ENCODE peak calls at places on chromosomes 3 and 15, in nine cellular contexts. M is spleen, R is breast epithelium, T is AG09319, P is RWPE1, Q is lower lobe of right lung, E is fibroblast of villous mesenchyme, N is astrocyte, B is neural crest cell. F is an unnamed sample.

GRCh38 chr15:53787349-53787748 is 27.9 kb upstream of the WDR72 start:
- DNase-seq in M (no peak), R (no peak), T (no peak), P (no peak), Q (no peak), E (no peak), N (no peak), B (no peak), F (no peak)

GRCh38 chr15:66389098-66389858 is 2.6 kb downstream of the MAP2K1 start:
- DNase-seq in M (no peak), R (no peak), T (no peak), P (no peak), Q (no peak), E (no peak), N (no peak), B (no peak), F (no peak)

GRCh38 chr3:123342631-123343080 is 106.2 kb downstream of the ADCY5 start:
- DNase-seq in M (peak), R (peak), T (no peak), P (no peak), Q (no peak), E (no peak), N (no peak), B (no peak), F (peak)

GRCh38 chr15:75145027-75145841 is 56.4 kb upstream of the C15orf39 start:
- DNase-seq in M (no peak), R (no peak), T (no peak), P (no peak), Q (no peak), E (no peak), N (no peak), B (no peak), F (no peak)

GRCh38 chr15:94972314-94972713 is 741.0 kb downstream of the MCTP2 start:
- DNase-seq in M (no peak), R (no peak), T (no peak), P (peak), Q (no peak), E (peak), N (peak), B (no peak), F (no peak)

GRCh38 chr15:42796955-42797779 is 60.2 kb upstream of the CDAN1 start:
- DNase-seq in M (no peak), R (no peak), T (no peak), P (peak), Q (no peak), E (no peak), N (no peak), B (no peak), F (no peak)

GRCh38 chr3:37852097-37852496 is 9.6 kb upstream of the CTDSPL start:
- DNase-seq in M (peak), R (no peak), T (no peak), P (peak), Q (no peak), E (peak), N (peak), B (no peak), F (no peak)

GRCh38 chr15:79023918-79024317 is 66.7 kb downstream of the RASGRF1 start:
- DNase-seq in M (no peak), R (no peak), T (no peak), P (no peak), Q (no peak), E (no peak), N (no peak), B (no peak), F (no peak)

GRCh38 chr15:80999623-81000036 is 1.1 kb upstream of the TLNRD1 start:
- DNase-seq in M (peak), R (peak), T (no peak), P (peak), Q (peak), E (no peak), N (no peak), B (no peak), F (peak)

GRCh38 chr3:99895706-99896441 is 78.2 kb downstream of the CMSS1 start:
- DNase-seq in M (no peak), R (no peak), T (no peak), P (peak), Q (no peak), E (peak), N (peak), B (no peak), F (no peak)

GRCh38 chr3:194121881-194122280 is 14.1 kb upstream of the HES1 start:
- DNase-seq in M (no peak), R (no peak), T (no peak), P (peak), Q (no peak), E (peak), N (peak), B (no peak), F (no peak)

GRCh38 chr3:76866729-76867461 is 173.0 kb upstream of the ROBO2 start:
- DNase-seq in M (no peak), R (no peak), T (no peak), P (no peak), Q (no peak), E (no peak), N (no peak), B (no peak), F (no peak)

GRCh38 chr15:32646304-32646703 is 4.8 kb downstream of the SCG5 start:
- DNase-seq in M (no peak), R (no peak), T (no peak), P (no peak), Q (no peak), E (no peak), N (no peak), B (no peak), F (no peak)

GRCh38 chr3:21960033-21960432 is 209.0 kb upstream of the ZNF385D start:
- DNase-seq in M (no peak), R (no peak), T (no peak), P (no peak), Q (no peak), E (no peak), N (no peak), B (no peak), F (no peak)

GRCh38 chr3:188059346-188059745 is 94.6 kb upstream of the LPP start:
- DNase-seq in M (no peak), R (no peak), T (no peak), P (no peak), Q (no peak), E (no peak), N (no peak), B (no peak), F (no peak)

DNA sequence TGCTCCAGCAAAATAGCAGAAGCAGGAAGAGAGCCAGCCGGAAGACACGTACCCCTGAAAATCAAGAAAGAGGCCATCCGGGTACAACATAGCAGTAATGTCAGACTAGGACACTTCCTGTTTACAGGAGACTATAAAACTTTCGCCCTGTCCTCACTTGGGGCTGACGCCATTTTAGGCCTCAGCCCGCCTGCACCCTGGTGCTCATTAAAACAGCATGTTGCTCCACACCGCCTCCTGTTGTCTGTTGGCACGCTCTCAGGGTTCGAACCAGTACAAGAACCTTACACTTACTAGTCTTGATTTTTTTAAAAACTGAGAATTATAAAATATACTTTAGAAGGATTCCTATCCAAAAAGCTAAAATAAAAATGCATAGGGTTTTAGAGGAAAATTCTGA is 159.8 kb upstream of the NR2E3 start:
- DNase-seq in M (no peak), R (no peak), T (no peak), P (no peak), Q (no peak), E (no peak), N (no peak), B (no peak), F (no peak)
- TF ChIP-seq CTCF in M (no peak), R (no peak), T (no peak), P (no peak), Q (no peak), E (no peak), N (no peak), B (no peak), F (no peak)

DNA sequence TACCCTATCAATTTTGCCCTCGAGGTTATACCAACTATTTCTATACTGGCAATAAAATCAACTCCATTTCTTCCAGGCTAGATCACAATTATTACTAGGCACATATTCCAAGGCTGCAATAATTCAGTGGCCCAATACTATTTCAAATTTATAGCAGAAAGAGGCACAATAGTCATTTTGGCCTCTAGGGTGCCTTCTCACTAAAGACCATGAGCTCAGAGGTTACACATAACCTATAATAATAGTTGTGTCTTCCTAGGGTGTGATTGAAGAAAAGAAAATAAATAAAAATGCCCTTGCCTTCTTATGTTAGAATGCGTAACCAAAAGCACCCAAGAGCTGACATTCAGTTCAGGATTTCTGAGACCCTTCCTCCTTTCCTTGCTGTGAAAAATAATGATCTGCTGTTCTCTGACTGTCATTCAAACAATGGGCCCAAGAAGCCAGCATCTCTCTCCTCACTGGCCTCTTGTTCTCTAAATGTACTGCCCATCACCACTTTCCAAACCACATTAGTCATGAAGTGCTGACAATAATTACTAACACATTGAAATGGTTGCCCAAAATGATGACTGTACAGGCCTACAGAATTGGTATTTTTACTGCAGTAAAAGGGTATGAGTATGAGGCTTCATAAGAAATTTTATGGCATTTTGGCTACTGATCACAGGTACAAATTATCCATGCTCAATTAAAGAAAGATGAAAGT is 244.8 kb downstream of the LRRN1 start:
- DNase-seq in M (no peak), R (no peak), T (no peak), P (no peak), Q (no peak), E (no peak), N (peak), B (no peak), F (no peak)
- TF ChIP-seq CTCF in M (no peak), R (no peak), T (no peak), P (no peak), Q (no peak), E (no peak), N (no peak), B (no peak), F (no peak)

GRCh38 chr3:18982920-18983319 is 165.4 kb upstream of the KCNH8 start:
- DNase-seq in M (no peak), R (no peak), T (no peak), P (no peak), Q (no peak), E (no peak), N (no peak), B (no peak), F (no peak)

GRCh38 chr3:18989237-18989812 is 159.0 kb upstream of the KCNH8 start:
- DNase-seq in M (no peak), R (no peak), T (no peak), P (no peak), Q (no peak), E (no peak), N (no peak), B (no peak), F (no peak)

GRCh38 chr3:18988619-18989229 is 159.6 kb upstream of the KCNH8 start:
- DNase-seq in M (no peak), R (no peak), T (no peak), P (no peak), Q (no peak), E (peak), N (peak), B (no peak), F (no peak)

GRCh38 chr3:18987070-18987469 is 161.2 kb upstream of the KCNH8 start:
- DNase-seq in M (no peak), R (no peak), T (no peak), P (no peak), Q (no peak), E (no peak), N (no peak), B (no peak), F (no peak)

DNA sequence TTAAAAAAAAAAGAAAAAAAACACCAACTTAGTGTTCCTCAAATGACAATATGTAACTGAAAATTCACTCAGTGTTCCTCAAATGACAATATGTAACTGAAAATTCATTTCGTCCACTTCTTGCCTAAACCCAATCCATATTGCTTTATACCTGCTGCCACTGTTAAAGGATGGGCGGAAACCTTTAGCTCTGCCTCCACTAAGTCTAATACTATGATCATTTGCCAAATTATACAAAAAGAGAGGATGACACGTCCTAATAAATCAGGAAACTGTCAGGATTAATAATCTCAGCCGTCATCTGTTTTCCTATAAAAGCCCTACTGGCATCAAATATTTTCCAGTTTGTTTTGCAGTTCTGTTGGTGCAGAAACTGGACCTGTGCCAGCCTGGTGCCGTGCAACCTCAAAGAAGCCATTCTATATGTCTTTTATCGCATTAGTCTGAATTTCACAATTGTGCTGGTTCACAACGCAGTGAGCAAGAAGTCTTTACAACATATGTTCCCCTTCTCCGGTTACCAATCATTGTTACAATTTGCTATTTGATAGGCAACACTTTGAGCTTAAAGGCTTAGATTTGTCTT is 160.4 kb upstream of the KCNH8 start:
- DNase-seq in M (no peak), R (no peak), T (no peak), P (no peak), Q (no peak), E (no peak), N (no peak), B (no peak), F (no peak)
- TF ChIP-seq CTCF in M (no peak), R (no peak), T (no peak), P (no peak), Q (no peak), E (no peak), N (no peak), B (no peak), F (no peak)

GRCh38 chr3:150936693-150937092 is 31.5 kb upstream of the MINDY4B start:
- DNase-seq in M (no peak), R (no peak), T (no peak), P (no peak), Q (no peak), E (no peak), N (no peak), B (no peak), F (no peak)
- TF ChIP-seq CTCF in M (no peak), R (no peak), T (no peak), P (no peak), Q (no peak), E (no peak), N (no peak), B (no peak), F (no peak)

GRCh38 chr3:156471431-156471830 is 83.5 kb downstream of the SSR3 start:
- DNase-seq in M (no peak), R (no peak), T (no peak), P (no peak), Q (no peak), E (no peak), N (peak), B (no peak), F (no peak)

GRCh38 chr3:156473341-156473740 is 81.6 kb downstream of the SSR3 start:
- DNase-seq in M (no peak), R (no peak), T (no peak), P (no peak), Q (no peak), E (no peak), N (no peak), B (no peak), F (no peak)

GRCh38 chr3:156477306-156477705 is 77.6 kb downstream of the SSR3 start:
- DNase-seq in M (no peak), R (no peak), T (peak), P (no peak), Q (no peak), E (no peak), N (peak), B (no peak), F (no peak)

GRCh38 chr3:156472150-156472549 is 82.8 kb downstream of the SSR3 start:
- DNase-seq in M (no peak), R (no peak), T (no peak), P (no peak), Q (no peak), E (no peak), N (no peak), B (no peak), F (no peak)

GRCh38 chr3:156474560-156475389 is 80.1 kb downstream of the SSR3 start:
- DNase-seq in M (no peak), R (no peak), T (no peak), P (no peak), Q (no peak), E (no peak), N (no peak), B (peak), F (no peak)
- TF ChIP-seq CTCF in M (no peak), R (no peak), T (peak), P (no peak), Q (peak), E (peak), N (peak), B (peak), F (peak)

GRCh38 chr3:133573629-133574194 is at the start of gene CDV3:
- DNase-seq in M (no peak), R (no peak), T (no peak), P (peak), Q (no peak), E (no peak), N (no peak), B (no peak), F (no peak)

GRCh38 chr3:133575121-133575520 is 1.6 kb downstream of the CDV3 start:
- DNase-seq in M (no peak), R (no peak), T (no peak), P (no peak), Q (no peak), E (no peak), N (no peak), B (no peak), F (no peak)

GRCh38 chr3:133572158-133573053 is 1.1 kb upstream of the CDV3 start:
- DNase-seq in M (peak), R (no peak), T (no peak), P (no peak), Q (no peak), E (peak), N (no peak), B (no peak), F (no peak)

GRCh38 chr3:133574260-133574881 is 885 bp downstream of the CDV3 start:
- DNase-seq in M (peak), R (peak), T (no peak), P (peak), Q (peak), E (peak), N (peak), B (peak), F (peak)

GRCh38 chr3:133573054-133573628 is 345 bp upstream of the CDV3 start:
- DNase-seq in M (peak), R (peak), T (peak), P (peak), Q (peak), E (peak), N (peak), B (peak), F (peak)
- TF ChIP-seq CTCF in M (peak), R (peak), T (peak), P (no peak), Q (no peak), E (peak), N (no peak), B (no peak), F (no peak)

DNA sequence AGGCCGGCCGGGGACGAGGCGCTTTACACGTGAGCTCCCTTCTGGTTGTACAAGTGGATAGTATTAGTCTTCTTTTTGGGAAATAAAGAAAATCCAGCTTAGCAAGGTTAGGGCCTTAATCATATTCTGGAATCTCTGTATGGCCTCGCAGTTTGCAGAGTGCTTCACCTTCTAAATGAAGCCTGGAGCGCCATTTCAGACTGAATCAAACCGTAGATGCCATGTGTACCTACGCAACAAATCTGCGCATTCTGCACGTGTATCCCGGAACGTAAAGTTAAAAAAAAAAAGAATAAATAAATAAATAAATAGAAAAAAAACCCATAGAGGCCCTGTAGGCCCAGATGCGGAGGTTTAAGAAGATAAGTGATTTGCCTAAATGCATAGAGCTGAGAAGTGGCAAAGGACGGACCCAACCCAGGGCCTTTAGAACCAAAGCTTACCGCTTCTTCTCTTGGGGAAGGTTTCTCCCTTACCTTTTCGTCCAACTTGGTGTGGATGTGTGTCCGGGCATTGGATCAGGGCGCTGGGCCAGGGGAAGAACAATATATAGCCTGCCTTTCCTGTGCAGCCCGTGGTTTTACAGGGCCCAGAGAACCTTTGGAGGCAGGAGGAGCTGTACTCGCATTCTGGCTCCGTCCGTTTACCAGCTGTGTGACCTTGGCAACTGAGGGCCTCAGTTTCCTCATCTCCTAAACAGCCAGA is 516 bp upstream of the P3H2 start:
- DNase-seq in M (no peak), R (no peak), T (no peak), P (no peak), Q (no peak), E (no peak), N (no peak), B (no peak), F (no peak)
- TF ChIP-seq CTCF in M (no peak), R (no peak), T (no peak), P (peak), Q (no peak), E (no peak), N (no peak), B (no peak), F (no peak)

GRCh38 chr3:15279671-15280402 is 52.5 kb downstream of the SH3BP5 start:
- DNase-seq in M (no peak), R (no peak), T (no peak), P (no peak), Q (no peak), E (no peak), N (no peak), B (no peak), F (no peak)
- TF ChIP-seq CTCF in M (no peak), R (no peak), T (no peak), P (no peak), Q (no peak), E (no peak), N (no peak), B (no peak), F (no peak)